ENCODE peak calls at places on chromosomes 6 and 20, in nine cellular contexts. C is activated T-cell treated with anti-CD3 and anti-CD28 coated beads for 48 hours; J is stimulated activated CD8-positive, alpha-beta memory T cell treated with anti-CD3 and anti-CD28 coated beads, Interleukin-15, amount 100 ng/mL, for 1 hour; Z is AG20443; I is M059J; L is nucleus accumbens; X is stimulated activated CD4-positive, alpha-beta T cell treated with anti-CD3 and anti-CD28 coated beads, Interleukin-4, amount 100 ng/mL, for 48 hours; D is NCI-H2081 treated with DMSO at 0.1 percent for 48 hours; Q is HT1080. H is an unnamed sample.

GRCh38 chr6:154479388-154480143 is 30.9 kb downstream of the CNKSR3 start:
- DNase-seq in C (no peak), J (no peak), Z (peak; percentile 61), I (peak; percentile 79), L (no peak), X (no peak), D (no peak), Q (peak; percentile 53), H (no peak)

GRCh38 chr20:44388466-44389023 is 33.0 kb downstream of the HNF4A start:
- DNase-seq in C (peak; percentile 72), J (peak; percentile 44), Z (peak; percentile 86), I (peak; percentile 62), L (no peak), X (peak; percentile 68), D (peak; percentile 32), Q (peak; percentile 72), H (peak; percentile 43)

GRCh38 chr6:21873562-21873961 is 280.0 kb downstream of the SOX4 start:
- DNase-seq in C (no peak), J (no peak), Z (peak; percentile 83), I (peak; percentile 99), L (no peak), X (no peak), D (no peak), Q (peak; percentile 70), H (no peak)

GRCh38 chr6:16511723-16512584 is 249.3 kb downstream of the ATXN1 start:
- DNase-seq in C (no peak), J (no peak), Z (no peak), I (no peak), L (no peak), X (no peak), D (peak; percentile 8), Q (no peak), H (peak; percentile 36)

GRCh38 chr6:128990349-128990748 is 107.4 kb downstream of the LAMA2 start:
- DNase-seq in C (no peak), J (no peak), Z (no peak), I (no peak), L (no peak), X (no peak), D (no peak), Q (no peak), H (no peak)

GRCh38 chr20:164618-165017 is 7.4 kb downstream of the DEFB127 start:
- DNase-seq in C (no peak), J (no peak), Z (no peak), I (no peak), L (no peak), X (no peak), D (no peak), Q (no peak), H (no peak)

GRCh38 chr6:43243649-43244321 is 504 bp downstream of the TTBK1 start:
- DNase-seq in C (no peak), J (no peak), Z (no peak), I (no peak), L (no peak), X (no peak), D (no peak), Q (no peak), H (no peak)

GRCh38 chr20:34546751-34547181 is 11.8 kb upstream of the MAP1LC3A start:
- DNase-seq in C (no peak), J (no peak), Z (no peak), I (no peak), L (no peak), X (no peak), D (peak; percentile 54), Q (no peak), H (no peak)

GRCh38 chr6:54248319-54248718 is 59.9 kb upstream of the TINAG start:
- DNase-seq in C (no peak), J (no peak), Z (no peak), I (no peak), L (no peak), X (no peak), D (no peak), Q (no peak), H (no peak)

GRCh38 chr6:131949615-131949908 is 1.6 kb downstream of the CCN2 start:
- DNase-seq in C (no peak), J (no peak), Z (no peak), I (peak; percentile 92), L (no peak), X (no peak), D (no peak), Q (no peak), H (no peak)

GRCh38 chr20:54499111-54499510 is 23.7 kb downstream of the DOK5 start:
- DNase-seq in C (no peak), J (no peak), Z (no peak), I (no peak), L (no peak), X (no peak), D (no peak), Q (no peak), H (no peak)

GRCh38 chr6:37675606-37676005 is 22.1 kb downstream of the MDGA1 start:
- DNase-seq in C (no peak), J (no peak), Z (no peak), I (no peak), L (no peak), X (no peak), D (no peak), Q (no peak), H (no peak)

GRCh38 chr6:11391934-11392777 is 145.4 kb upstream of the TMEM170B start:
- DNase-seq in C (no peak), J (no peak), Z (no peak), I (no peak), L (no peak), X (no peak), D (no peak), Q (no peak), H (no peak)

GRCh38 chr6:26199057-26199772 is 112.0 kb downstream of the HFE start:
- DNase-seq in C (peak; percentile 67), J (no peak), Z (peak; percentile 79), I (peak; percentile 97), L (peak; percentile 64), X (peak; percentile 58), D (peak; percentile 96), Q (no peak), H (peak; percentile 59)

H was measured in central memory CD8-positive, alpha-beta T cell.